ENCODE peak calls at places on chromosomes 7 and 10, in seven cellular contexts. P is upper lobe of left lung, F is IMR-90, C is Peyer's patch, X is endodermal cell, A is foreskin fibroblast, S is HL-60. M is an unnamed sample.
A peak's percentile ranks its signal among the peaks of the same experiment; 100 is the strongest.

GRCh38 chr7:5143935-5144903 is 45.8 kb upstream of the WIPI2 start:
- DNase-seq in P (peak; percentile 24), F (peak; percentile 1), C (no peak), X (no peak), A (no peak), S (peak; percentile 18), M (peak; percentile 26)

GRCh38 chr7:140478361-140479061 is 794 bp downstream of the MKRN1 start:
- DNase-seq in P (peak; percentile 31), F (peak; percentile 27), C (peak; percentile 65), X (peak; percentile 77), A (peak; percentile 20), S (peak; percentile 15), M (peak; percentile 52)

GRCh38 chr10:42638821-42639270 is 476 bp upstream of the ZNF33B start:
- DNase-seq in P (no peak), F (no peak), C (no peak), X (no peak), A (no peak), S (no peak), M (no peak)

GRCh38 chr10:10774416-10774815 is 243.3 kb upstream of the CELF2 start:
- DNase-seq in P (no peak), F (no peak), C (no peak), X (no peak), A (no peak), S (no peak), M (no peak)

GRCh38 chr7:74194686-74195085 is 15.1 kb upstream of the LAT2 start:
- DNase-seq in P (no peak), F (no peak), C (no peak), X (no peak), A (no peak), S (no peak), M (no peak)

GRCh38 chr10:28432210-28432676 is 100.7 kb upstream of the WAC start:
- DNase-seq in P (peak; percentile 85), F (peak; percentile 75), C (no peak), X (peak; percentile 86), A (peak; percentile 32), S (peak; percentile 2), M (peak; percentile 82)

GRCh38 chr10:24350111-24350921 is 141.4 kb downstream of the KIAA1217 start:
- DNase-seq in P (no peak), F (peak; percentile 79), C (no peak), X (no peak), A (peak; percentile 29), S (no peak), M (peak; percentile 93)

GRCh38 chr7:78768859-78769258 is 684.6 kb downstream of the MAGI2 start:
- DNase-seq in P (no peak), F (no peak), C (no peak), X (peak; percentile 54), A (no peak), S (no peak), M (peak; percentile 1)

GRCh38 chr7:20170626-20171025 is 46.6 kb downstream of the MACC1 start:
- DNase-seq in P (no peak), F (peak; percentile 14), C (no peak), X (no peak), A (no peak), S (no peak), M (no peak)

GRCh38 chr10:132886211-132887099 is 55.9 kb downstream of the CFAP46 start:
- DNase-seq in P (peak; percentile 19), F (no peak), C (peak; percentile 39), X (no peak), A (no peak), S (no peak), M (peak; percentile 16)

GRCh38 chr10:113162960-113163359 is 212.9 kb downstream of the TCF7L2 start:
- DNase-seq in P (no peak), F (no peak), C (no peak), X (no peak), A (no peak), S (no peak), M (no peak)

GRCh38 chr7:101123703-101124068 is 3.2 kb upstream of the SERPINE1 start:
- DNase-seq in P (no peak), F (no peak), C (no peak), X (no peak), A (no peak), S (no peak), M (no peak)

GRCh38 chr10:47369251-47369894 is 14.7 kb downstream of the ZNF488 start:
- DNase-seq in P (no peak), F (no peak), C (peak; percentile 22), X (peak; percentile 10), A (no peak), S (no peak), M (no peak)

GRCh38 chr10:70212879-70213278 is 20.4 kb downstream of the PPA1 start:
- DNase-seq in P (no peak), F (no peak), C (no peak), X (no peak), A (no peak), S (no peak), M (no peak)

GRCh38 chr7:4797858-4798705 is 22.7 kb downstream of the AP5Z1 start:
- DNase-seq in P (no peak), F (peak; percentile 18), C (peak; percentile 75), X (peak; percentile 93), A (peak; percentile 16), S (no peak), M (peak; percentile 33)

GRCh38 chr7:106382929-106383328 is 98.1 kb upstream of the NAMPT start:
- DNase-seq in P (no peak), F (no peak), C (no peak), X (no peak), A (no peak), S (no peak), M (no peak)

GRCh38 chr7:128167316-128167691 is 73.8 kb upstream of the LEP start:
- DNase-seq in P (no peak), F (peak; percentile 75), C (no peak), X (peak; percentile 76), A (peak; percentile 36), S (peak; percentile 45), M (peak; percentile 68)

GRCh38 chr7:17620588-17620987 is 319.7 kb downstream of the SNX13 start:
- DNase-seq in P (no peak), F (peak; percentile 46), C (no peak), X (no peak), A (no peak), S (no peak), M (no peak)

GRCh38 chr10:122713091-122713885 is 13.6 kb upstream of the C10orf120 start:
- DNase-seq in P (no peak), F (no peak), C (no peak), X (no peak), A (no peak), S (no peak), M (no peak)

GRCh38 chr7:106294334-106294733 is 9.6 kb upstream of the NAMPT start:
- DNase-seq in P (no peak), F (no peak), C (no peak), X (no peak), A (no peak), S (no peak), M (no peak)

GRCh38 chr7:145978769-145979168 is 137.8 kb upstream of the CNTNAP2 start:
- DNase-seq in P (no peak), F (no peak), C (no peak), X (no peak), A (no peak), S (no peak), M (no peak)

GRCh38 chr7:87217983-87218653 is 1.4 kb downstream of the TMEM243 start:
- DNase-seq in P (no peak), F (no peak), C (no peak), X (no peak), A (no peak), S (no peak), M (no peak)

GRCh38 chr10:97058521-97058920 is 127.2 kb downstream of the SLIT1 start:
- DNase-seq in P (peak; percentile 29), F (no peak), C (no peak), X (no peak), A (no peak), S (no peak), M (no peak)

GRCh38 chr10:97059872-97060205 is 125.9 kb downstream of the SLIT1 start:
- DNase-seq in P (no peak), F (no peak), C (no peak), X (no peak), A (no peak), S (no peak), M (no peak)

GRCh38 chr10:97057836-97058235 is 127.9 kb downstream of the SLIT1 start:
- DNase-seq in P (no peak), F (no peak), C (no peak), X (no peak), A (no peak), S (no peak), M (no peak)

GRCh38 chr10:97060441-97061084 is 125.2 kb downstream of the SLIT1 start:
- DNase-seq in P (no peak), F (peak; percentile 7), C (no peak), X (no peak), A (no peak), S (no peak), M (peak; percentile 42)

DNA sequence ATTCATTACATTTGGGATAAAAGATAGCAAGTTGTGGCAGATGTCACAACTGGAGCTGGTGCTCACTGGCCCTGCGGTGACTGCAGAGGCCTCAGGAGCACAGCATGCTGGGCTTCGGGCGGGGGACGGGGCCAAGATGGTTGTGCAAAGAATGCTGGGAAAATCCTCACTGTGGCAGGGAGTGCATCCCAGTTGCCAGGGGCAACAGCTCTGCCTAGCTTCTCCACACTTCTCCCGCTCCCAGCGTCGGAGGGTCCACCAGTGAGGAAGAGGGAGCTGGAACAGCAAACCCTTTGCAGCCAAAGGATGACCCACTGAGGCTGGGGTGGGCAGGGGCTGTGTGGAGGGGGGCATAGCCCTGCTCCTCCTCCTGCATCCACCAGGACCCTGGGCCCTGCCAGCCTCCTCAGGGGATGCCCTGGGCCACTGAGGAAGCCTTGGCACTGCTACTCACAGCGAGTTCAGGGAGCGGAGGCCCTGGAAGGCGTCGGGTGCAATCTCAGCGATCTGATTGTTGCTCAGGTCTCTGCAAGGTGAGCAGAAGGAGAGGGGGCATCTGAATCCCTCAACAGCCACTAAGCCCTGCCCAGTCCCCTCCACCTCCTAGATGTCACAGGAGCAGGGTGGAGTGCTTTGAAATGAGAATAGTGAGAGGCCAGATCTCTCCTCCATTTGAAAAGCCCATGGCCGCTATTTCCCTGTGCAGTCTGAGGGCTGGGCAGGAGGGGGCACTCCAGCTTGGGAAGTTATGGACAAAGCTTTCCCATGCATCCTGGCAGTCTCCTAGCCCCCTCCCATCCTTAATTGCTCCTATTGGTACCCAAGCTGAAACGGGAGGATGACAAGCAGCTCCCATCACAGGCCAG is 126.5 kb downstream of the SLIT1 start:
- DNase-seq in P (no peak), F (no peak), C (peak; percentile 13), X (peak; percentile 88), A (no peak), S (no peak), M (no peak)
- TF ChIP-seq CTCF in P (no peak), F (no peak), C (no peak), X (peak; percentile 66), A (no peak), S (no peak), M (peak; percentile 22)

GRCh38 chr10:53664620-53665019 is 892.0 kb upstream of the MBL2 start:
- DNase-seq in P (peak; percentile 26), F (no peak), C (no peak), X (no peak), A (no peak), S (no peak), M (peak; percentile 1)
- H3K4me3 ChIP-seq in P (no peak overlapping the region), F (no peak overlapping the region), C (no peak overlapping the region), X (no peak overlapping the region), A (no peak overlapping the region), S (no peak overlapping the region), M (no peak overlapping the region)

GRCh38 chr10:34181545-34182300 is 633.4 kb downstream of the PARD3 start:
- DNase-seq in P (no peak), F (peak; percentile 70), C (no peak), X (no peak), A (peak; percentile 53), S (no peak), M (peak; percentile 66)
- TF ChIP-seq CTCF in P (no peak), F (no peak), C (no peak), X (no peak), A (no peak), S (no peak), M (no peak)

GRCh38 chr10:57395921-57396320 is 871.8 kb downstream of the IPMK start:
- DNase-seq in P (no peak), F (no peak), C (no peak), X (no peak), A (no peak), S (no peak), M (no peak)
- H3K4me3 ChIP-seq in P (no peak overlapping the region), F (no peak overlapping the region), C (no peak overlapping the region), X (no peak overlapping the region), A (no peak overlapping the region), S (no peak overlapping the region), M (no peak overlapping the region)